ENCODE peak calls at places on chromosomes 7 and 10, in nine cellular contexts. O is PC-3, D is AG20443, I is naive B cell, S is GM23248, V is mucosa of gallbladder, Z is NCI-H1694, U is esophagus muscularis mucosa, R is LoVo. A is an unnamed sample.

GRCh38 chr10:121616291-121616690 is 18.0 kb upstream of the FGFR2 start:
- DNase-seq in U (no peak), O (no peak), V (no peak), R (no peak), S (no peak), I (no peak), D (no peak), Z (no peak), A (no peak)

GRCh38 chr10:124332426-124332825 is 86.3 kb downstream of the OAT start:
- DNase-seq in I (no peak), D (peak; percentile 35), Z (no peak), S (peak; percentile 29), U (no peak), V (no peak), R (no peak), O (no peak), A (no peak)

GRCh38 chr7:125406111-125406510 is 476.5 kb upstream of the POT1 start:
- DNase-seq in O (no peak), Z (no peak), I (no peak), D (no peak), R (no peak), V (no peak), S (no peak), U (no peak), A (no peak)

GRCh38 chr7:141701489-141702046 is 398 bp downstream of the DENND11 start:
- DNase-seq in S (peak; percentile 66), I (peak; percentile 82), D (peak; percentile 67), O (peak; percentile 40), V (peak; percentile 43), Z (no peak), U (no peak), R (peak; percentile 25), A (peak; percentile 34)

GRCh38 chr10:5814110-5815107 is 1.2 kb upstream of the GDI2 start:
- DNase-seq in Z (peak; percentile 14), V (no peak), S (peak; percentile 54), U (no peak), D (no peak), R (no peak), I (no peak), O (no peak), A (no peak)

GRCh38 chr7:146892151-146892550 is 775.5 kb downstream of the CNTNAP2 start:
- DNase-seq in Z (no peak), D (no peak), V (no peak), S (no peak), O (no peak), R (no peak), U (no peak), I (no peak), A (no peak)

GRCh38 chr10:86523348-86523747 is 1.8 kb upstream of the WAPL start:
- DNase-seq in O (peak; percentile 43), U (no peak), S (peak; percentile 70), R (no peak), I (no peak), D (peak; percentile 56), Z (no peak), V (no peak), A (no peak)

GRCh38 chr10:43818687-43819086 is 170.0 kb upstream of the ZNF32 start:
- DNase-seq in I (no peak), S (no peak), D (no peak), R (no peak), U (no peak), O (no peak), V (no peak), Z (no peak), A (no peak)

GRCh38 chr7:117015258-117016184 is 62.2 kb downstream of the ST7 start:
- DNase-seq in R (no peak), D (no peak), U (no peak), I (no peak), V (no peak), O (no peak), S (no peak), Z (no peak), A (no peak)

GRCh38 chr7:69434350-69434749 is 163.9 kb upstream of the AUTS2 start:
- DNase-seq in I (no peak), U (no peak), R (no peak), O (no peak), Z (no peak), S (peak; percentile 65), D (peak; percentile 77), V (no peak), A (no peak)

GRCh38 chr10:12945709-12946359 is 55.7 kb downstream of the CCDC3 start:
- DNase-seq in V (no peak), S (no peak), I (no peak), D (no peak), Z (no peak), O (no peak), U (peak; percentile 62), R (no peak), A (no peak)

GRCh38 chr7:1220958-1221745 is 11.5 kb upstream of the UNCX start:
- DNase-seq in I (no peak), O (no peak), S (no peak), U (no peak), R (no peak), D (no peak), V (no peak), Z (no peak), A (peak; percentile 75)

GRCh38 chr10:4663162-4663992 is 162.6 kb upstream of the AKR1E2 start:
- DNase-seq in D (peak; percentile 91), Z (no peak), R (peak; percentile 96), I (peak; percentile 30), U (no peak), O (peak; percentile 93), V (peak; percentile 91), S (peak; percentile 99), A (peak; percentile 76)

GRCh38 chr7:39428221-39428620 is 138.0 kb upstream of the YAE1 start:
- DNase-seq in D (peak; percentile 85), R (no peak), U (no peak), V (no peak), O (peak; percentile 78), I (no peak), S (peak; percentile 69), Z (no peak), A (no peak)

GRCh38 chr10:44284198-44285084 is 100.5 kb downstream of the CXCL12 start:
- DNase-seq in D (no peak), O (no peak), R (no peak), Z (no peak), S (no peak), U (no peak), V (no peak), I (no peak), A (no peak)

GRCh38 chr7:132709971-132710567 is 133.8 kb upstream of the PLXNA4 start:
- DNase-seq in I (no peak), D (peak; percentile 34), Z (no peak), O (peak; percentile 50), S (peak; percentile 68), R (peak; percentile 19), U (no peak), V (no peak), A (no peak)

GRCh38 chr7:80611779-80612178 is 26.7 kb upstream of the CD36 start:
- DNase-seq in D (no peak), I (no peak), Z (no peak), S (peak; percentile 53), R (peak; percentile 73), U (no peak), O (peak; percentile 87), V (peak; percentile 89), A (no peak)

GRCh38 chr7:21194936-21195335 is 232.9 kb upstream of the SP4 start:
- DNase-seq in V (no peak), S (no peak), I (no peak), O (no peak), D (no peak), R (no peak), U (no peak), Z (no peak), A (no peak)

GRCh38 chr7:2516194-2516555 is 3.4 kb upstream of the LFNG start:
- DNase-seq in I (no peak), V (no peak), R (no peak), D (no peak), S (peak; percentile 31), Z (no peak), U (no peak), O (no peak), A (no peak)

GRCh38 chr7:36280840-36281812 is 108.5 kb upstream of the ANLN start:
- DNase-seq in D (peak; percentile 91), O (peak; percentile 86), V (peak; percentile 88), Z (peak; percentile 33), U (no peak), R (peak; percentile 83), I (no peak), S (peak; percentile 97), A (peak; percentile 39)

GRCh38 chr10:69093933-69094332 is 6.0 kb downstream of the SRGN start:
- DNase-seq in U (no peak), R (peak; percentile 6), Z (no peak), O (peak; percentile 30), S (peak; percentile 44), I (no peak), D (no peak), V (no peak), A (no peak)

GRCh38 chr10:132925614-132926013 is 16.8 kb downstream of the CFAP46 start:
- DNase-seq in S (no peak), V (no peak), D (no peak), Z (no peak), U (no peak), I (no peak), O (no peak), R (no peak), A (no peak)

GRCh38 chr10:480928-481551 is 208.4 kb downstream of the DIP2C start:
- DNase-seq in I (no peak), D (peak; percentile 29), S (no peak), U (no peak), V (peak; percentile 51), R (no peak), Z (peak; percentile 86), O (no peak), A (peak; percentile 50)

GRCh38 chr10:16870331-16870730 is 53.1 kb upstream of the RSU1 start:
- DNase-seq in Z (no peak), R (no peak), S (no peak), D (no peak), V (no peak), O (no peak), U (no peak), I (no peak), A (no peak)

GRCh38 chr7:133240302-133240701 is 12.6 kb upstream of the EXOC4 start:
- DNase-seq in S (no peak), U (no peak), Z (no peak), V (no peak), R (no peak), D (no peak), O (no peak), I (no peak), A (no peak)

GRCh38 chr10:50291261-50291850 is 40.0 kb upstream of the ASAH2 start:
- DNase-seq in R (no peak), I (no peak), O (peak; percentile 58), Z (no peak), S (peak; percentile 36), D (no peak), V (no peak), U (no peak), A (no peak)

GRCh38 chr7:106462914-106463482 is 178.2 kb upstream of the NAMPT start:
- DNase-seq in I (no peak), D (no peak), Z (no peak), U (no peak), O (no peak), R (no peak), V (no peak), S (no peak), A (no peak)

A was measured in NCI-H2171.